ENCODE peak calls at places on chromosomes 1 and 21, in seven cellular contexts. L, K, Z, P, D, F and U are unnamed samples.

GRCh38 chr1:227459326-227459841 is 104.0 kb upstream of the ZNF678 start:
- DNase-seq in F (no peak), Z (no peak), L (no peak), P (no peak), K (no peak), D (no peak), U (no peak)

GRCh38 chr1:6941786-6942185 is 156.5 kb downstream of the CAMTA1 start:
- DNase-seq in L (no peak), Z (no peak), F (no peak), K (no peak), P (no peak), D (no peak), U (no peak)

GRCh38 chr1:221419513-221420088 is 322.3 kb downstream of the DUSP10 start:
- DNase-seq in D (no peak), L (no peak), K (no peak), Z (no peak), P (no peak), F (peak; percentile 64), U (no peak)

GRCh38 chr1:165871311-165872067 is 44.1 kb downstream of the UCK2 start:
- DNase-seq in F (peak; percentile 73), P (peak; percentile 90), D (no peak), K (no peak), Z (peak; percentile 77), L (peak; percentile 18), U (peak; percentile 62)

GRCh38 chr1:61050541-61051454 is 31.6 kb upstream of the NFIA start:
- DNase-seq in F (peak; percentile 6), D (no peak), P (peak; percentile 24), Z (peak; percentile 71), K (no peak), L (no peak), U (peak; percentile 66)

GRCh38 chr1:229537894-229538293 is 20.6 kb downstream of the ABCB10 start:
- DNase-seq in L (no peak), P (no peak), K (no peak), Z (no peak), D (no peak), F (no peak), U (no peak)

GRCh38 chr1:93818570-93818959 is 60.4 kb downstream of the DNTTIP2 start:
- DNase-seq in L (no peak), F (no peak), K (no peak), P (no peak), D (no peak), Z (no peak), U (no peak)

GRCh38 chr1:204971700-204972336 is 71.2 kb upstream of the CNTN2 start:
- DNase-seq in Z (no peak), F (peak; percentile 48), D (no peak), L (no peak), P (no peak), K (no peak), U (no peak)

GRCh38 chr1:1431845-1432565 is 3.5 kb upstream of the VWA1 start:
- DNase-seq in Z (peak; percentile 76), L (no peak), F (peak; percentile 82), K (no peak), D (no peak), P (no peak), U (peak; percentile 60)

GRCh38 chr1:234531181-234532132 is 52.5 kb upstream of the TARBP1 start:
- DNase-seq in L (no peak), P (peak; percentile 67), D (no peak), K (peak; percentile 58), Z (no peak), F (peak; percentile 49), U (peak; percentile 75)

GRCh38 chr1:114457675-114458074 is 53.3 kb downstream of the TRIM33 start:
- DNase-seq in F (no peak), L (no peak), P (no peak), D (no peak), K (no peak), Z (no peak), U (no peak)

GRCh38 chr1:150322310-150322709 is 977 bp downstream of the PRPF3 start:
- DNase-seq in K (no peak), L (no peak), P (no peak), D (no peak), Z (no peak), F (peak; percentile 81), U (no peak)

GRCh38 chr1:3319874-3320245 is 134.6 kb upstream of the ARHGEF16 start:
- DNase-seq in Z (peak; percentile 71), P (peak; percentile 34), K (no peak), F (peak; percentile 43), L (no peak), D (peak; percentile 24), U (no peak)

GRCh38 chr1:26993237-26994019 is at the start of gene TRNP1:
- DNase-seq in Z (peak; percentile 75), K (no peak), P (no peak), D (no peak), L (peak; percentile 35), F (peak; percentile 85), U (peak; percentile 29)

GRCh38 chr1:25245809-25246599 is 1.2 kb downstream of the RSRP1 start:
- DNase-seq in K (no peak), F (peak; percentile 60), D (no peak), Z (peak; percentile 58), P (no peak), L (no peak), U (no peak)

GRCh38 chr1:212860713-212861581 is 2.9 kb downstream of the FLVCR1 start:
- DNase-seq in F (peak; percentile 38), Z (no peak), D (no peak), P (no peak), L (no peak), K (no peak), U (no peak)

GRCh38 chr1:203906932-203907331 is 45.5 kb downstream of the SNRPE start:
- DNase-seq in Z (no peak), P (no peak), F (peak; percentile 87), K (no peak), L (no peak), D (peak; percentile 26), U (no peak)

GRCh38 chr1:46084553-46085448 is 47.6 kb downstream of the PIK3R3 start:
- DNase-seq in P (no peak), K (no peak), D (no peak), F (peak; percentile 14), L (no peak), Z (no peak), U (no peak)

GRCh38 chr21:46117586-46118304 is 19.8 kb downstream of the COL6A2 start:
- DNase-seq in F (no peak), L (no peak), Z (peak; percentile 1), D (no peak), P (no peak), K (no peak), U (no peak)

GRCh38 chr1:173095632-173096031 is 44.9 kb upstream of the TNFSF18 start:
- DNase-seq in K (no peak), P (no peak), L (no peak), Z (no peak), D (no peak), F (peak; percentile 77), U (no peak)